ENCODE peak calls at places on chromosomes 6 and 20, in ten cellular contexts. S is tibial nerve, K is suprapubic skin, L is upper lobe of left lung, W is uterus, U is HCT116, P is stomach, I is adrenal gland, D is K562, X is body of pancreas. O is an unnamed sample. For H3K4me1, the result is how much of the 10 kb centered on the place peaks cover.

GRCh38 chr6:110587328-110587727 is 110.9 kb upstream of the SLC22A16 start:
- DNase-seq in K (no peak), P (no peak), L (no peak), W (no peak), U (no peak), I (no peak), X (no peak), D (no peak), S (no peak), O (no peak)

GRCh38 chr6:136520520-136520919 is 29.7 kb downstream of the MAP7 start:
- DNase-seq in W (no peak), I (no peak), P (no peak), K (no peak), X (no peak), L (no peak), D (no peak), U (no peak), S (no peak), O (no peak)

GRCh38 chr6:147170269-147170668 is 33.9 kb upstream of the STXBP5 start:
- DNase-seq in D (no peak), K (no peak), X (no peak), L (no peak), W (no peak), P (no peak), S (no peak), I (no peak), U (no peak), O (no peak)

GRCh38 chr6:100730581-100730980 is 150.5 kb downstream of the ASCC3 start:
- DNase-seq in X (no peak), U (no peak), S (no peak), K (no peak), D (no peak), W (no peak), I (no peak), L (no peak), P (no peak), O (no peak)

GRCh38 chr6:152879681-152880080 is 103.2 kb downstream of the FBXO5 start:
- DNase-seq in W (no peak), U (no peak), X (no peak), P (no peak), L (no peak), I (no peak), D (no peak), S (no peak), K (no peak), O (no peak)

GRCh38 chr20:1225729-1226313 is at the start of gene RAD21L1:
- DNase-seq in L (peak), D (peak), X (peak), S (peak), W (peak), P (peak), K (peak), U (peak), I (peak), O (peak)

GRCh38 chr6:26478985-26479278 is 21.2 kb upstream of the BTN1A1 start:
- DNase-seq in P (no peak), K (no peak), I (no peak), D (no peak), W (no peak), L (no peak), U (no peak), S (no peak), X (no peak), O (no peak)

GRCh38 chr20:36197271-36197670 is 39.0 kb upstream of the AAR2 start:
- DNase-seq in L (no peak), S (no peak), W (no peak), P (no peak), U (no peak), I (no peak), D (no peak), X (no peak), K (no peak), O (no peak)

GRCh38 chr6:12991435-12991834 is 274.9 kb downstream of the PHACTR1 start:
- DNase-seq in P (no peak), L (no peak), W (no peak), X (no peak), U (no peak), K (no peak), D (no peak), I (no peak), S (no peak), O (no peak)

GRCh38 chr6:15623282-15624116 is 39.3 kb downstream of the DTNBP1 start:
- DNase-seq in D (no peak), K (no peak), S (no peak), P (no peak), X (no peak), I (no peak), L (no peak), W (no peak), U (no peak), O (no peak)

GRCh38 chr6:150026976-150027805 is 1.9 kb upstream of the RAET1L start:
- DNase-seq in K (no peak), L (no peak), P (no peak), U (no peak), W (no peak), D (no peak), X (no peak), S (no peak), I (no peak), O (no peak)

GRCh38 chr6:150027806-150028565 is 2.7 kb upstream of the RAET1L start:
- DNase-seq in L (peak), I (no peak), X (no peak), D (no peak), W (no peak), S (no peak), K (no peak), U (no peak), P (no peak), O (no peak)

GRCh38 chr6:150028799-150029198 is 3.5 kb upstream of the RAET1L start:
- DNase-seq in U (no peak), W (no peak), P (no peak), D (no peak), L (no peak), S (no peak), I (no peak), X (no peak), K (no peak), O (no peak)

GRCh38 chr6:150024646-150025155 is 631 bp downstream of the RAET1L start:
- DNase-seq in P (no peak), S (no peak), U (no peak), L (no peak), K (no peak), D (no peak), W (no peak), X (no peak), I (no peak), O (no peak)

DNA sequence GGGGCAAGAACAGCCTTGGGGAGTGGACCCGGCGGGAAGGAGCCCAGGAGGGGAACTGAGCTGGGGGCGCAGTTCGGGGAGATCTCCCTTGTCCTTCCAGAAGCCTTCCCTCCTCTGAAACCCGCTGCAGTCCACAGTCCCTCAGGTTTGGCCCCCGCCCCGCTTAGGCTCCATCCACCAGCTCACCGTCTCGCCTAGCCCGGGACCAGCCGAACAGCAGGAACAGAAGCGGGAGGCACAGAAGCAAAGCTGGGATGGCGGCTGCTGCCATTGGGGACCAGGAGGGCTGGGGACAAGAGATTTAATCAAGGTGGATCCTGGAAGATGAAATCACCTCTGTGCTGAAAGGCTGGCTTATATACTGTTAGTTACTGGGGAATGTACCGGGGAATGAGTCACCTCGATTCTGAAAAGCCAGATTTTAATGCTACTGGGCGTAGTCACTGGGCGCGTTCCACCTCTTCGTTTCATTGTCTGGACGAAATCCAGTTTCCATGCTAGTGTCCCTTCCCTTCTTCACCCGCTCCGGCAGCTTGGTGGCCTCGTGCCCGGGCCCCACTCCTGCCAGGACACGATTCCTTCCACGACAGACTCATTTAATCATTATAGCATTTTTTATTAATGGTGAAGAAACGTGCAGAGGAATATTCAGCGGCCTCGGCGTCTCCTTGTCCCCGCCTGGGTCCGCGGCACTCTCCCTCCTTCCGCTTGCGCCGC is at the start of gene RAET1L:
- DNase-seq in S (peak), X (peak), K (no peak), U (peak), D (no peak), I (peak), W (no peak), L (peak), P (peak), O (peak)
- TF ChIP-seq POLR2A in S (no peak), X (no peak), K (no peak), U (no peak), D (no peak), I (no peak), W (no peak), L (no peak), P (no peak), O (no peak)

GRCh38 chr6:163461696-163462095 is 47.2 kb downstream of the QKI start:
- DNase-seq in X (no peak), K (no peak), P (no peak), U (no peak), D (no peak), I (no peak), L (no peak), W (no peak), S (no peak), O (no peak)
- H3K27ac ChIP-seq in X (no peak), K (no peak), P (no peak), U (no peak), D (no peak), I (no peak), L (no peak), W (no peak), S (peak), O (no peak)

GRCh38 chr6:27630727-27631613 is 158.1 kb upstream of the ZNF184 start:
- DNase-seq in D (peak), X (peak), W (no peak), I (no peak), K (no peak), S (no peak), P (no peak), L (peak), U (peak), O (peak)
- H3K4me1 ChIP-seq in D (under half), X (under half), W (under half), I (under half), K (under half), S (under half), P (under half), L (under half), U (under half), O (under half)

DNA sequence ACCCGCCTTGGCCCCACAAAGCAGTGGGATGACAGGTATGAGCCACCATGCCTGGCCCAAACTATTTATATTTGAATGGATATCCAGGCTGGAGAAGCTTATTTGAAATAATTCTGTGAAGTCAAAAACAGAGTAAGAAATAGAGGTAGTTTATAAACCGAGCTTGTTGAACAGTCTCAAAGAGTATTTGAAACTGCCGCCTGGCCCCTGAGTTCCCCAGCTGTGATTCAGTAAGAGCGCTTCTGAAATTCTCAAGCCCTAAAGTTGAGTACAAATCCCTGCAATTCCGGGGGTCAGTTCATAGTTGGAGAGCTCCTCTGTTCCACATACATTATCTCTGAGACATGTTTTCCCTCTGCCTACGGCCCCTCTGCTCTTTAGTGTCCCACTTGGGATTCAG is 127.9 kb downstream of the SOD2 start:
- DNase-seq in U (no peak), K (no peak), X (no peak), S (no peak), P (no peak), W (no peak), L (no peak), I (no peak), D (no peak), O (no peak)
- TF ChIP-seq POLR2A in U (no peak), K (no peak), X (no peak), S (no peak), P (no peak), W (no peak), L (no peak), I (no peak), D (no peak), O (no peak)

DNA sequence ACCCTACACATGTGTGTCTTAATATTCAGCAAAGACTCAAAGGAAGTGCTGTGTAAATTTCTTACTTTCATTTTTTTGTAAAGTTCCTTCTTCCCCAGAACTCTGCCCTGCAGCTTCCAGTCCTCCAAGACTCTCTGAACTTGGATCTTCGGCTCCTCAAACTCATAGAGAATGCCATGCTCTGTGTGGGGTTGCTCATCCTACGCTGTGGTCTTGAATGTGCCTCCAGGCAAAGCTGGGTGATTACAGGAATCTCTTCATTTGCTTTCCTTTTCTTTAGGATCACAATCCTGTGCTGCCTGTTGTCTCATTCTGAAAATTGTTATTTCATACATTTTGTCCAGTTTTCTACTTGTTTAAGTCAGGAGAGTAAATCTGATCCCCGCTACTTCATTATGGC is 14.5 kb upstream of the CDC5L start:
- DNase-seq in U (no peak), W (no peak), D (no peak), P (no peak), K (no peak), X (no peak), L (no peak), I (no peak), S (no peak), O (no peak)
- H3K27ac ChIP-seq in U (no peak), W (no peak), D (no peak), P (no peak), K (no peak), X (no peak), L (no peak), I (no peak), S (no peak), O (no peak)

GRCh38 chr6:36825996-36826395 is 13.2 kb downstream of the CPNE5 start:
- DNase-seq in X (no peak), L (no peak), K (no peak), P (no peak), S (no peak), U (no peak), W (no peak), D (no peak), I (no peak), O (no peak)

GRCh38 chr6:36825452-36825851 is 13.8 kb downstream of the CPNE5 start:
- DNase-seq in S (no peak), P (no peak), X (no peak), L (no peak), K (no peak), D (no peak), U (no peak), I (no peak), W (no peak), O (no peak)

GRCh38 chr6:36829919-36830544 is 9.2 kb downstream of the CPNE5 start:
- DNase-seq in P (peak), I (peak), K (no peak), W (peak), X (peak), U (no peak), L (no peak), D (no peak), S (peak), O (peak)

GRCh38 chr6:36826520-36827227 is 12.6 kb downstream of the CPNE5 start:
- DNase-seq in P (no peak), S (no peak), D (no peak), W (no peak), U (no peak), L (no peak), I (no peak), X (no peak), K (no peak), O (no peak)

DNA sequence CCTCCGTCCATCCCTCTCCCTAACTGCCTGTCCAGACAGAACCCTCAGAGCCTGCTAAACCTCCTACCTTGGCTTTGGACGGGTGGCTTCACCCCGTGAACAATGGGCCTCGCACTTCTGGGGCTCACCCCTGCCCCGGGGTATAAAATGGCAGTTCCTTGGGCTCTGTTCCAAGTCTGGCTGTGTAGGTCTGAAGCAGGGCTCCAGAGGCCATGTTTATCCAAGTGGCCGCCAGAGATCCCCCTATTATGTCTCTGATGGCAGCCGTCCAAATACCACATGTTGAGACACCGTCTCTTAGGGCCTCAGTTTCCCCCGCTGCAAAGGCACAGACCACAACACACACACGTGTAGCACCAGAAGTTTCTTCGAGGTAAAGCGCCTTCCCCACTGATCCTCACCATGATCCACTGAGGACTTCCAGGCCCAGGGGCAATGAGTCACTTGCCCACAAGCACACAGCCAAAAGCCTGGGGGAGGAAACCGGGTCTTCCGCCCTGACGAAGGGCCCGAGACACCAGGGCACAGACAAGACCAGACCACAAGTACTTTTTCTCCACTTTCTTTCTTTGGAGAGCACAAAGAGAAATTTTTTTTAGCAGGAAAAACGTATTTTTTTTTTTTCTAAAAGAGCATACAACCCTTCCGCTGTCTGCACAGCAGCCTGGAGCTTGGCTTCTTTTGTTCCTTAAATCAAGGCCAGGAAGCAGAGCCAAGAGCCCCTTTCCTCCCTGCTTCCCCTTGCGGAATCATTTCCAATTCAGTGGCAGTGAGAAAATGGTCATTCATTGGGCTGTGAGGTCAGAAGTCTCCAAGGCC is 11.8 kb downstream of the CPNE5 start:
- DNase-seq in D (peak), I (peak), S (no peak), U (no peak), K (no peak), P (no peak), W (peak), X (no peak), L (no peak), O (no peak)
- H3K4me1 ChIP-seq in D (under half), I (under half), S (under half), U (under half), K (under half), P (under half), W (under half), X (under half), L (under half), O (under half)

GRCh38 chr6:166930354-166930891 is 25.9 kb downstream of the RNASET2 start:
- DNase-seq in L (no peak), X (no peak), I (no peak), K (no peak), W (no peak), U (no peak), D (no peak), S (no peak), P (no peak), O (no peak)
- TF ChIP-seq POLR2A in L (no peak), X (no peak), I (no peak), K (no peak), W (no peak), U (no peak), D (no peak), S (no peak), P (no peak), O (no peak)